ENCODE peak calls at places on chromosomes 16 and 17, in nine cellular contexts. O is endothelial cell of umbilical vein, M is ascending aorta, H is transverse colon, J is AG09319, E is colonic mucosa, U is heart left ventricle, Z is HFF-Myc, X is AG04450. K is an unnamed sample.

GRCh38 chr16:70598937-70599503 is 47.3 kb upstream of the IL34 start:
- DNase-seq in E (no peak), Z (no peak), U (peak), H (no peak), J (no peak), X (no peak), M (no peak), O (no peak), K (no peak)

GRCh38 chr17:75289832-75290337 is 652 bp upstream of the SLC25A19 start:
- DNase-seq in H (peak), Z (no peak), O (peak), E (peak), J (no peak), M (peak), X (no peak), U (no peak), K (peak)

GRCh38 chr16:2687531-2688308 is 5.4 kb downstream of the KCTD5 start:
- DNase-seq in X (no peak), Z (no peak), O (no peak), E (no peak), H (no peak), U (no peak), M (no peak), J (no peak), K (no peak)

GRCh38 chr17:7523033-7523432 is 25.8 kb upstream of the TNFSF12 start:
- DNase-seq in M (no peak), O (peak), Z (no peak), U (no peak), E (no peak), X (no peak), H (peak), J (no peak), K (peak)

GRCh38 chr16:89241187-89242003 is 23.9 kb downstream of the ZNF778 start:
- DNase-seq in M (peak), H (peak), X (peak), J (peak), O (peak), U (peak), Z (peak), E (peak), K (peak)

GRCh38 chr17:16354585-16354984 is 1.3 kb upstream of the CENPV start:
- DNase-seq in H (no peak), J (no peak), X (no peak), M (no peak), U (no peak), Z (no peak), E (no peak), O (no peak), K (no peak)

GRCh38 chr17:62135742-62136141 is 70.7 kb upstream of the MED13 start:
- DNase-seq in O (no peak), U (no peak), Z (no peak), J (no peak), E (no peak), H (no peak), X (no peak), M (no peak), K (no peak)

GRCh38 chr17:10984163-10984562 is 146.3 kb upstream of the PIRT start:
- DNase-seq in O (no peak), M (no peak), U (no peak), X (no peak), J (no peak), H (no peak), E (no peak), Z (no peak), K (no peak)

GRCh38 chr17:8153550-8153956 is 1.3 kb upstream of the PER1 start:
- DNase-seq in O (peak), E (peak), J (peak), X (peak), Z (peak), U (peak), M (peak), H (peak), K (peak)

GRCh38 chr17:9839433-9839832 is 13.7 kb downstream of the GLP2R start:
- DNase-seq in X (no peak), M (no peak), U (no peak), Z (no peak), E (no peak), O (no peak), J (no peak), H (no peak), K (no peak)

GRCh38 chr17:27446569-27447301 is 9.5 kb upstream of the KSR1 start:
- DNase-seq in X (peak), O (peak), J (peak), M (no peak), H (no peak), U (no peak), Z (peak), E (no peak), K (peak)

GRCh38 chr16:4537376-4538066 is 1.1 kb downstream of the CDIP1 start:
- DNase-seq in E (peak), Z (no peak), O (no peak), X (no peak), H (no peak), J (no peak), M (peak), U (peak), K (no peak)

GRCh38 chr17:8212312-8213180 is 2.2 kb upstream of the AURKB start:
- DNase-seq in J (no peak), H (no peak), O (no peak), X (no peak), U (no peak), Z (no peak), E (no peak), M (no peak), K (no peak)

GRCh38 chr17:59762022-59762825 is 54.8 kb downstream of the VMP1 start:
- DNase-seq in M (no peak), O (peak), E (no peak), H (no peak), X (no peak), Z (no peak), U (no peak), J (no peak), K (peak)

GRCh38 chr16:62066747-62067146 is 30.5 kb upstream of the CDH8 start:
- DNase-seq in Z (no peak), J (no peak), X (no peak), O (no peak), M (no peak), U (no peak), H (no peak), E (no peak), K (no peak)

GRCh38 chr17:67069591-67070136 is 25.3 kb downstream of the CACNG1 start:
- DNase-seq in X (no peak), E (no peak), O (no peak), M (no peak), H (no peak), U (no peak), Z (no peak), J (no peak), K (no peak)

GRCh38 chr16:21235199-21235585 is 1.7 kb downstream of the ANKS4B start:
- DNase-seq in E (peak), O (no peak), H (no peak), X (no peak), U (no peak), M (no peak), Z (no peak), J (no peak), K (no peak)

GRCh38 chr17:751269-752001 is 629 bp downstream of the GEMIN4 start:
- DNase-seq in U (no peak), E (peak), M (no peak), J (no peak), O (peak), H (peak), Z (no peak), X (no peak), K (peak)

GRCh38 chr16:49345829-49346228 is 27.8 kb upstream of the C16orf78 start:
- DNase-seq in X (no peak), J (no peak), M (no peak), E (no peak), H (no peak), U (no peak), Z (no peak), O (no peak), K (no peak)

GRCh38 chr16:27452569-27453475 is 50.8 kb downstream of the IL21R start:
- DNase-seq in M (no peak), H (no peak), O (no peak), E (no peak), Z (peak), X (no peak), U (peak), J (no peak), K (no peak)

GRCh38 chr17:77433385-77434135 is 292.8 kb downstream of the SEC14L1 start:
- DNase-seq in X (no peak), M (no peak), O (no peak), Z (no peak), E (no peak), H (no peak), U (no peak), J (no peak), K (peak)

GRCh38 chr17:6994666-6995246 is 1.1 kb upstream of the ALOX12 start:
- DNase-seq in U (no peak), E (no peak), O (no peak), M (no peak), Z (no peak), J (no peak), H (no peak), X (no peak), K (no peak)

GRCh38 chr16:28538733-28539596 is at the start of gene NUPR1:
- DNase-seq in X (peak), E (peak), O (peak), U (peak), J (peak), H (peak), Z (peak), M (peak), K (peak)

GRCh38 chr17:81428121-81428515 is 32.9 kb downstream of the BAHCC1 start:
- DNase-seq in X (no peak), M (peak), U (no peak), H (peak), Z (no peak), J (no peak), O (no peak), E (no peak), K (no peak)

GRCh38 chr17:1598399-1599095 is 30.1 kb downstream of the SLC43A2 start:
- DNase-seq in H (no peak), O (no peak), X (no peak), Z (no peak), M (no peak), U (no peak), J (no peak), E (no peak), K (no peak)

GRCh38 chr16:85402910-85403692 is 210.0 kb upstream of the GSE1 start:
- DNase-seq in Z (no peak), M (no peak), E (peak), O (peak), X (no peak), U (peak), J (no peak), H (no peak), K (peak)
- TF ChIP-seq CTCF in Z (no peak), M (no peak), E (no peak), O (no peak), X (no peak), U (no peak), J (no peak), H (no peak), K (no peak)

GRCh38 chr17:44344939-44345496 is at the start of gene GRN:
- DNase-seq in U (peak), E (peak), O (peak), M (peak), H (peak), Z (peak), X (peak), J (peak), K (peak)

GRCh38 chr17:44345497-44346026 is 460 bp downstream of the GRN start:
- DNase-seq in X (no peak), E (peak), U (no peak), J (no peak), M (no peak), O (peak), H (peak), Z (no peak), K (peak)

GRCh38 chr17:44346064-44346844 is 1.2 kb downstream of the GRN start:
- DNase-seq in Z (no peak), M (no peak), O (no peak), U (no peak), H (no peak), E (no peak), X (no peak), J (no peak), K (no peak)

GRCh38 chr17:44348234-44348987 is 3.3 kb downstream of the GRN start:
- DNase-seq in Z (no peak), M (no peak), H (peak), O (no peak), J (no peak), U (peak), X (no peak), E (no peak), K (peak)

GRCh38 chr17:44343510-44344209 is 1.4 kb upstream of the GRN start:
- DNase-seq in E (no peak), O (no peak), U (no peak), Z (no peak), X (no peak), M (no peak), H (no peak), J (no peak), K (no peak)
- TF ChIP-seq CTCF in E (no peak), O (no peak), U (no peak), Z (no peak), X (no peak), M (no peak), H (no peak), J (no peak), K (no peak)

GRCh38 chr17:5747276-5747675 is 163.0 kb upstream of the NLRP1 start:
- DNase-seq in Z (no peak), H (no peak), J (no peak), O (no peak), M (no peak), X (no peak), E (no peak), U (no peak), K (no peak)
- TF ChIP-seq CTCF in Z (peak), H (no peak), J (peak), O (peak), M (no peak), X (peak), E (no peak), U (no peak), K (peak)

GRCh38 chr16:85548375-85548774 is 64.7 kb upstream of the GSE1 start:
- DNase-seq in Z (no peak), J (no peak), H (no peak), U (no peak), O (no peak), X (no peak), E (no peak), M (no peak), K (no peak)

GRCh38 chr16:85551319-85551978 is 61.7 kb upstream of the GSE1 start:
- DNase-seq in X (no peak), H (no peak), U (no peak), Z (no peak), M (no peak), O (no peak), J (no peak), E (peak), K (no peak)

GRCh38 chr16:85552980-85553435 is 60.1 kb upstream of the GSE1 start:
- DNase-seq in U (no peak), H (no peak), O (no peak), Z (no peak), E (no peak), M (no peak), J (no peak), X (no peak), K (no peak)

GRCh38 chr16:85549766-85550421 is 63.2 kb upstream of the GSE1 start:
- DNase-seq in X (no peak), M (no peak), H (no peak), E (no peak), J (no peak), U (no peak), O (no peak), Z (no peak), K (no peak)

DNA sequence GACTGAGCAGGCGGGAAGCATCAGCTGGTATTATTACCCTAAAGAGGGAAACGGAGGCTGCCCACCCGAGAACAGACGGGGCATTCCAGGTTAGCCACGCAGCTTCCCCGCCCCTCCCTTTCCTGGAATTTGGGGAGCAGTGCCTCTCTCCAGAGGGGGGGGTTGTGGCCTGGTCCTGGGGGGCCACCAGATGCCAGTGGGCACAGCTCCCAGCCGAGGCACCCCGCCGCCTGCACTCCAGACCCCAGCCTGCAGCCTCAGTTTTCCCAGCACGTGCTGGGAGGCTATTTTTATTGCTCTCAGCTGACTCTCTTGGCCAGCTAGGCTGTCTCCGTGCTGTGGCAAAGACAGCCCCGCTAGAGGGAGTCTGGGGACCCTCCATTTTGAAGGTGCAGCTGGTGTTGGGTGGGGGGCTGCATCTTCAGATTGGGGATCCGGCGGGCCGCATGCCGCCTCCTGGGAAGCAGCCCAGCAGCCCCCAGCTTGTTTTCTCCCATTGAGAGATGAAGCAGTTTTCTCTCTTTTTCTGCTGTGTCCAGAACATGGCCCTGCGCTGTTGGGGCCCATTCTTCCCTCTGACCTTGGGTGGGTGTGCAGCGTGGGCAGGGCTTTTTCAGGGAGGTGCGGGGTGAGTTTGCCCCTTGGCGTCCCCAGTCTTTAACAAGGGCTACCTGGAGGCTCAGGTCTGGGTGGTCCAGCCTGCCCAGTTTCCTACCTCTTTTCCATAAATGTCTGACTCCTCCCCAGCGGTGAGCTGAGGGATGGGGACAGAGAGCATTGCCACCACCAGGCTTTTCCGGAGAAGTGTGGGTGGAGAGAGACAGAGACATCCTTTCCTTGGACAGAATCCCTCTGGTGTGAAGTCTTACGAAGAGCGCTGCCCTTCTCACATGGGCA is 62.5 kb upstream of the GSE1 start:
- DNase-seq in O (no peak), M (no peak), Z (no peak), H (no peak), J (no peak), U (no peak), X (no peak), E (no peak), K (no peak)
- TF ChIP-seq CTCF in O (no peak), M (no peak), Z (peak), H (no peak), J (no peak), U (peak), X (no peak), E (no peak), K (peak)